ENCODE peak calls at places on chromosomes 3 and 15, in eight cellular contexts. Y, R, K, U, P, S, T and A are unnamed samples.

GRCh38 chr15:85318048-85318731 is 62.2 kb upstream of the AKAP13 start:
- DNase-seq in Y (peak), R (peak), K (peak), U (peak), P (peak), S (peak), T (peak), A (no peak)

GRCh38 chr15:91075761-91076160 is 24.3 kb upstream of the SV2B start:
- DNase-seq in Y (no peak), R (no peak), K (no peak), U (no peak), P (no peak), S (no peak), T (no peak), A (no peak)

GRCh38 chr15:52780172-52780980 is 9.8 kb downstream of the ONECUT1 start:
- DNase-seq in Y (peak), R (peak), K (no peak), U (peak), P (peak), S (peak), T (no peak), A (peak)

GRCh38 chr15:46266691-46267090 is 631.9 kb downstream of the SQOR start:
- DNase-seq in Y (no peak), R (no peak), K (no peak), U (no peak), P (no peak), S (no peak), T (no peak), A (no peak)

GRCh38 chr3:134609821-134610454 is 40.9 kb downstream of the KY start:
- DNase-seq in Y (no peak), R (no peak), K (no peak), U (no peak), P (no peak), S (no peak), T (no peak), A (no peak)

GRCh38 chr15:88982304-88982945 is 69.2 kb upstream of the MFGE8 start:
- DNase-seq in Y (peak), R (peak), K (no peak), U (peak), P (peak), S (no peak), T (no peak), A (no peak)

GRCh38 chr3:132253262-132253878 is 63.8 kb upstream of the ACP3 start:
- DNase-seq in Y (peak), R (peak), K (peak), U (peak), P (peak), S (no peak), T (no peak), A (peak)

GRCh38 chr3:168877899-168878298 is 782.2 kb upstream of the GOLIM4 start:
- DNase-seq in Y (no peak), R (no peak), K (no peak), U (no peak), P (no peak), S (peak), T (peak), A (peak)

GRCh38 chr3:196990654-196991053 is 22.0 kb upstream of the PIGZ start:
- DNase-seq in Y (no peak), R (no peak), K (no peak), U (no peak), P (no peak), S (no peak), T (no peak), A (no peak)

GRCh38 chr15:83282859-83283812 is 1.3 kb downstream of the BNC1 start:
- DNase-seq in Y (peak), R (no peak), K (no peak), U (peak), P (no peak), S (no peak), T (no peak), A (no peak)
- H3K4me3 ChIP-seq in Y (peak), R (peak), K (peak), U (peak), P (peak), S (peak), T (peak), A (no peak)

GRCh38 chr3:150703756-150704344 is at the start of gene ERICH6:
- DNase-seq in Y (peak), R (peak), K (peak), U (peak), P (peak), S (peak), T (no peak), A (peak)
- TF ChIP-seq CTCF in Y (peak), R (no peak), K (peak), U (no peak), P (peak), S (peak), T (no peak), A (no peak)

GRCh38 chr15:69784808-69785550 is 312.7 kb downstream of the TLE3 start:
- DNase-seq in Y (peak), R (peak), K (no peak), U (peak), P (peak), S (no peak), T (no peak), A (no peak)
- H3K4me3 ChIP-seq in Y (no peak), R (no peak), K (no peak), U (no peak), P (no peak), S (no peak), T (no peak), A (no peak)

GRCh38 chr3:186529204-186529999 is 14.8 kb downstream of the CRYGS start:
- DNase-seq in Y (no peak), R (no peak), K (no peak), U (no peak), P (no peak), S (no peak), T (no peak), A (no peak)
- TF ChIP-seq CTCF in Y (no peak), R (no peak), K (no peak), U (no peak), P (no peak), S (no peak), T (no peak), A (peak)

GRCh38 chr3:10011644-10012043 is 14.6 kb upstream of the FANCD2 start:
- DNase-seq in Y (no peak), R (no peak), K (no peak), U (peak), P (no peak), S (no peak), T (no peak), A (no peak)
- H3K4me3 ChIP-seq in Y (peak), R (peak), K (no peak), U (peak), P (no peak), S (peak), T (peak), A (peak)

GRCh38 chr15:56249080-56249479 is 5.4 kb upstream of the RFX7 start:
- DNase-seq in Y (peak), R (no peak), K (no peak), U (peak), P (peak), S (no peak), T (no peak), A (peak)
- TF ChIP-seq CTCF in Y (peak), R (peak), K (peak), U (peak), P (peak), S (peak), T (peak), A (peak)

GRCh38 chr15:40754574-40754882 is 526 bp downstream of the RMDN3 start:
- DNase-seq in Y (no peak), R (no peak), K (no peak), U (peak), P (no peak), S (peak), T (no peak), A (no peak)

GRCh38 chr15:40751745-40752144 is 3.3 kb downstream of the RMDN3 start:
- DNase-seq in Y (no peak), R (no peak), K (no peak), U (no peak), P (no peak), S (no peak), T (no peak), A (no peak)

GRCh38 chr15:40755821-40756220 is 767 bp upstream of the RMDN3 start:
- DNase-seq in Y (no peak), R (no peak), K (no peak), U (no peak), P (no peak), S (no peak), T (no peak), A (no peak)

GRCh38 chr15:40756938-40757337 is 1.9 kb upstream of the RMDN3 start:
- DNase-seq in Y (no peak), R (no peak), K (no peak), U (no peak), P (no peak), S (no peak), T (no peak), A (no peak)

GRCh38 chr15:40754883-40755815 is at the start of gene RMDN3:
- DNase-seq in Y (peak), R (peak), K (peak), U (peak), P (peak), S (peak), T (no peak), A (peak)
- H3K4me3 ChIP-seq in Y (peak), R (peak), K (peak), U (peak), P (peak), S (peak), T (peak), A (peak)

DNA sequence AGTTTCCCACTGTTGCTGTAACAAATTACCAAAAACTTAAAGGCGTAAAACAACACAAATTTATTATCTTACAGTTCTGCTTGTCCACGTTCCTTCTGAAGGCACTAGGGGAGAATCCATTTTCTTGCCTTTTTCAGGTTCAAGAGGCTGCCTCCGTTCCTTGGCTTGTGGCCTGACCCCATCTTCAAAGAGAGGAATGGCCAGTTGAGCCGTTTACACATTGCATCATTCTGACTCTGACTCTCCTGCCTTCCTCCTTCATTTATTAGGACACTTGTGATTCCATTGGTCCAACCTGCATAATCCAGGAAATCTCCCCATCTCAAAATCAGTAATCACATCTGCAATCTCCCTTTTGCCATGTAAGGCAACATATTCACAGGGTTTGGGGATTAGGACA is 122.7 kb upstream of the BHLHE40 start:
- DNase-seq in Y (no peak), R (no peak), K (no peak), U (no peak), P (no peak), S (no peak), T (no peak), A (no peak)
- TF ChIP-seq CTCF in Y (no peak), R (no peak), K (no peak), U (no peak), P (no peak), S (no peak), T (no peak), A (no peak)

GRCh38 chr3:136753112-136753939 is 1.1 kb upstream of the STAG1 start:
- DNase-seq in Y (peak), R (no peak), K (no peak), U (peak), P (no peak), S (no peak), T (no peak), A (no peak)
- H3K4me3 ChIP-seq in Y (peak), R (peak), K (peak), U (peak), P (peak), S (peak), T (peak), A (peak)

DNA sequence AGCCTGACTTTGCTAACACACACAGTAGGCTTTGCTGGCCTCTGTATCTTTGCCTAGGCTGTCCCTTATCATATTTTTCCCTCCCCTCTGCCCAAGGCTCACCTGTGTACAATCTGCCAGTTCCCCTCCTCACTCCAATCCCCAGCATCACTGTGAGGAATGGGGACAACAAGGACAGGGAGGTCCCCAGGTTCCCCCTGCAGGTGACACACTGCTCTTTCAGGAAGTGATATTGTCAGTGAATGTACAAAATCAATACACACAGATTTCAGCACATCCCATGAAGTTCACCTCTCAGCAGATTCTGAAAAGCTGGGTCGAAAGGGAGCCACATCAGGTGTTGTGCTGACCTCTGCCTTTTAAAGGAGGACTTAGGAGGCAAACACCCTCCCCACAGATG is 177.5 kb downstream of the RAB11A start:
- DNase-seq in Y (no peak), R (no peak), K (no peak), U (no peak), P (no peak), S (no peak), T (no peak), A (no peak)
- TF ChIP-seq CTCF in Y (no peak), R (no peak), K (no peak), U (no peak), P (no peak), S (no peak), T (peak), A (no peak)